ENCODE peak calls at places on chromosomes 12 and 14, in five cellular contexts. One of them, this sample, is unnamed.

GRCh38 chr14:72000907-72001306 is 68.7 kb downstream of the RGS6 start:
- DNase-seq in left ventricle myocardium inferior: peak; percentile 60
- DNase-seq in osteoblast: no peak
- DNase-seq in CD8-positive, alpha-beta memory T cell: no peak
- DNase-seq in pancreas: no peak
- DNase-seq in this sample: no peak

GRCh38 chr12:128844031-128844635 is 9.1 kb upstream of the GLT1D1 start:
- DNase-seq in left ventricle myocardium inferior: no peak
- DNase-seq in osteoblast: no peak
- DNase-seq in CD8-positive, alpha-beta memory T cell: no peak
- DNase-seq in pancreas: no peak
- DNase-seq in this sample: no peak

GRCh38 chr14:103271189-103271588 is 62.8 kb upstream of the EIF5 start:
- DNase-seq in left ventricle myocardium inferior: no peak
- DNase-seq in osteoblast: no peak
- DNase-seq in CD8-positive, alpha-beta memory T cell: no peak
- DNase-seq in pancreas: no peak
- DNase-seq in this sample: no peak

GRCh38 chr12:48878548-48878947 is 12.9 kb upstream of the RND1 start:
- DNase-seq in left ventricle myocardium inferior: no peak
- DNase-seq in osteoblast: no peak
- DNase-seq in CD8-positive, alpha-beta memory T cell: no peak
- DNase-seq in pancreas: no peak
- DNase-seq in this sample: no peak

GRCh38 chr12:6769003-6769389 is 2.8 kb downstream of the PTMS start:
- DNase-seq in left ventricle myocardium inferior: peak; percentile 53
- DNase-seq in osteoblast: peak; percentile 90
- DNase-seq in CD8-positive, alpha-beta memory T cell: no peak
- DNase-seq in pancreas: no peak
- DNase-seq in this sample: no peak

GRCh38 chr14:55220230-55220629 is 28.8 kb upstream of the DLGAP5 start:
- DNase-seq in left ventricle myocardium inferior: no peak
- DNase-seq in osteoblast: no peak
- DNase-seq in CD8-positive, alpha-beta memory T cell: no peak
- DNase-seq in pancreas: no peak
- DNase-seq in this sample: no peak

GRCh38 chr14:101182476-101182875 is 279.0 kb upstream of the RTL1 start:
- DNase-seq in left ventricle myocardium inferior: no peak
- DNase-seq in osteoblast: no peak
- DNase-seq in CD8-positive, alpha-beta memory T cell: no peak
- DNase-seq in pancreas: peak; percentile 4
- DNase-seq in this sample: no peak

GRCh38 chr12:124469193-124469888 is 98.1 kb downstream of the NCOR2 start:
- DNase-seq in left ventricle myocardium inferior: no peak
- DNase-seq in osteoblast: no peak
- DNase-seq in CD8-positive, alpha-beta memory T cell: no peak
- DNase-seq in pancreas: no peak
- DNase-seq in this sample: no peak

GRCh38 chr12:127809236-127809635 is 457.7 kb upstream of the TMEM132C start:
- DNase-seq in left ventricle myocardium inferior: no peak
- DNase-seq in osteoblast: no peak
- DNase-seq in CD8-positive, alpha-beta memory T cell: no peak
- DNase-seq in pancreas: no peak
- DNase-seq in this sample: no peak

GRCh38 chr12:29611906-29612305 is 114.4 kb upstream of the OVCH1 start:
- DNase-seq in left ventricle myocardium inferior: no peak
- DNase-seq in osteoblast: peak; percentile 80
- DNase-seq in CD8-positive, alpha-beta memory T cell: no peak
- DNase-seq in pancreas: no peak
- DNase-seq in this sample: no peak

GRCh38 chr12:64757778-64758177 is 1.4 kb downstream of the GNS start:
- DNase-seq in left ventricle myocardium inferior: no peak
- DNase-seq in osteoblast: no peak
- DNase-seq in CD8-positive, alpha-beta memory T cell: no peak
- DNase-seq in pancreas: no peak
- DNase-seq in this sample: no peak

GRCh38 chr14:73710737-73711136 is 3.4 kb downstream of the PNMA1 start:
- DNase-seq in left ventricle myocardium inferior: no peak
- DNase-seq in osteoblast: no peak
- DNase-seq in CD8-positive, alpha-beta memory T cell: no peak
- DNase-seq in pancreas: no peak
- DNase-seq in this sample: no peak

GRCh38 chr12:41439134-41439533 is 251.0 kb downstream of the PDZRN4 start:
- DNase-seq in left ventricle myocardium inferior: no peak
- DNase-seq in osteoblast: no peak
- DNase-seq in CD8-positive, alpha-beta memory T cell: no peak
- DNase-seq in pancreas: no peak
- DNase-seq in this sample: no peak

GRCh38 chr12:41433460-41433859 is 245.3 kb downstream of the PDZRN4 start:
- DNase-seq in left ventricle myocardium inferior: no peak
- DNase-seq in osteoblast: no peak
- DNase-seq in CD8-positive, alpha-beta memory T cell: no peak
- DNase-seq in pancreas: no peak
- DNase-seq in this sample: no peak

GRCh38 chr12:41437578-41437977 is 249.5 kb downstream of the PDZRN4 start:
- DNase-seq in left ventricle myocardium inferior: no peak
- DNase-seq in osteoblast: no peak
- DNase-seq in CD8-positive, alpha-beta memory T cell: no peak
- DNase-seq in pancreas: no peak
- DNase-seq in this sample: no peak

GRCh38 chr12:41439858-41440257 is 251.7 kb downstream of the PDZRN4 start:
- DNase-seq in left ventricle myocardium inferior: no peak
- DNase-seq in osteoblast: no peak
- DNase-seq in CD8-positive, alpha-beta memory T cell: no peak
- DNase-seq in pancreas: no peak
- DNase-seq in this sample: no peak

GRCh38 chr12:41436076-41436475 is 248.0 kb downstream of the PDZRN4 start:
- DNase-seq in left ventricle myocardium inferior: no peak
- DNase-seq in osteoblast: no peak
- DNase-seq in CD8-positive, alpha-beta memory T cell: no peak
- DNase-seq in pancreas: no peak
- DNase-seq in this sample: no peak
- H3K9me3 ChIP-seq in left ventricle myocardium inferior: no peaks in the 10 kb centered on the region
- H3K9me3 ChIP-seq in osteoblast: no peaks in the 10 kb centered on the region
- H3K9me3 ChIP-seq in CD8-positive, alpha-beta memory T cell: no peaks in the 10 kb centered on the region
- H3K9me3 ChIP-seq in pancreas: no peaks in the 10 kb centered on the region
- H3K9me3 ChIP-seq in this sample: no peaks in the 10 kb centered on the region

GRCh38 chr14:81834308-81834707 is 300.7 kb upstream of the SEL1L start:
- DNase-seq in left ventricle myocardium inferior: no peak
- DNase-seq in osteoblast: no peak
- DNase-seq in CD8-positive, alpha-beta memory T cell: no peak
- DNase-seq in pancreas: no peak
- DNase-seq in this sample: no peak

DNA sequence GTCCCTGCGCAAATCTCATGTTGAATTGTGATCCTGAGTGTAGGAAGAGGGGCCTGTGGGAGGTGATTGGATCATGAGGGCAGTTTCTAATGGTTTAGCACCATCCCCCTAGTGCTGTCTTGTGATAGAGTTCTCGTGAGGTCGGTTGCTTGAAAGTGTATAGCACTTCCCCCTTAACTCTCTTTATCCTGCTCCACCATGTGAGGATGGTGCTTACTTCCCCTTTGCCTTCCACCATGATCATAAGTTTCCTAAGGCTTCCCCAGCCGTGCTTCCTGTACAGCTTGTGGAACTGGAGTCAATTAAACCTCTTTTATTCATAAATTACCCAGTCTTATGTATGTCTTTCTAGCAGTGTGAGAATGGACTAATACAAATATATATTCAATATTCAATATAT is 303.7 kb upstream of the SEL1L start:
- DNase-seq in left ventricle myocardium inferior: no peak
- DNase-seq in osteoblast: no peak
- DNase-seq in CD8-positive, alpha-beta memory T cell: no peak
- DNase-seq in pancreas: no peak
- DNase-seq in this sample: no peak
- H3K9me3 ChIP-seq in left ventricle myocardium inferior: peaks cover 21% of the 10 kb centered on the region
- H3K9me3 ChIP-seq in osteoblast: no peaks in the 10 kb centered on the region
- H3K9me3 ChIP-seq in CD8-positive, alpha-beta memory T cell: no peaks in the 10 kb centered on the region
- H3K9me3 ChIP-seq in pancreas: no peaks in the 10 kb centered on the region
- H3K9me3 ChIP-seq in this sample: no peaks in the 10 kb centered on the region

GRCh38 chr14:105852378-105853088 is 326.1 kb downstream of the TMEM121 start:
- DNase-seq in left ventricle myocardium inferior: no peak
- DNase-seq in osteoblast: peak; percentile 58
- DNase-seq in CD8-positive, alpha-beta memory T cell: no peak
- DNase-seq in pancreas: no peak
- DNase-seq in this sample: no peak

GRCh38 chr14:105853089-105853906 is 326.9 kb downstream of the TMEM121 start:
- DNase-seq in left ventricle myocardium inferior: no peak
- DNase-seq in osteoblast: peak; percentile 84
- DNase-seq in CD8-positive, alpha-beta memory T cell: no peak
- DNase-seq in pancreas: no peak
- DNase-seq in this sample: no peak

GRCh38 chr14:105850853-105851581 is 324.6 kb downstream of the TMEM121 start:
- DNase-seq in left ventricle myocardium inferior: no peak
- DNase-seq in osteoblast: peak; percentile 73
- DNase-seq in CD8-positive, alpha-beta memory T cell: no peak
- DNase-seq in pancreas: no peak
- DNase-seq in this sample: no peak

GRCh38 chr14:105849933-105850626 is 323.7 kb downstream of the TMEM121 start:
- DNase-seq in left ventricle myocardium inferior: no peak
- DNase-seq in osteoblast: peak; percentile 60
- DNase-seq in CD8-positive, alpha-beta memory T cell: no peak
- DNase-seq in pancreas: no peak
- DNase-seq in this sample: no peak

DNA sequence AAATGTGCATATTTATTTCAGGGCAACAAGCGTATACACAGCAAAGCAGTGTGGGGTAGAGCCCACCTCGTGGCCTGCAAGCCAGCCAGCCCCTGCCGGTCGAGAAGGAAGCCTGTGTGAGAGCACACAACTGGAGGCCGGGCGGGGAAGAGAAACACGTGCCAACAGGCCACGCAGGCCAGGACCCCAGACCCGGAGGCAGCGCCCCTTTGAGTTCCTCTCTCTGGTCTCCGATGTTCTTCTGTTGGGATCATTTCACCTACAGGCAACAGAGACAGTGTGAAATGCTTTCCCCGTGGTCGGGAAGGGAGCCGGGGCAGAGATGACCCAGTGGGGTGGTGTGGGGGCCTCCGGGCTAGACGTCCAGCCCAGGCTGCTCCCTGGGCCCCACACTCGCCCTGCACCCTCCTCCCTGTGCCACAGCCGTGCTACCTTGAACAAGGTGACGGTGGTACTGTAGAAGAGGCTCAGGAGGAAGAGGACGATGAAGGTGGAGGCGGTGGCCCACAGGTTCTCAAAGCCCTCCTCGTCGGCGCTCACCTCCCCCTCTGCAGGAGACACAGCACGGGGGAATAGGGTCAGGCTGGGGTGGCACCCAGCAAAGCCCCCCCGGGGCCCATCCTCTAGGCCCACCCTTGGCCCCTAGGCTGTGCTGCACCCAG is 325.5 kb downstream of the TMEM121 start:
- DNase-seq in left ventricle myocardium inferior: no peak
- DNase-seq in osteoblast: no peak
- DNase-seq in CD8-positive, alpha-beta memory T cell: no peak
- DNase-seq in pancreas: no peak
- DNase-seq in this sample: no peak
- H3K9me3 ChIP-seq in left ventricle myocardium inferior: peaks cover 15% of the 10 kb centered on the region
- H3K9me3 ChIP-seq in osteoblast: no peaks in the 10 kb centered on the region
- H3K9me3 ChIP-seq in CD8-positive, alpha-beta memory T cell: no peaks in the 10 kb centered on the region
- H3K9me3 ChIP-seq in pancreas: no peaks in the 10 kb centered on the region
- H3K9me3 ChIP-seq in this sample: no peaks in the 10 kb centered on the region

GRCh38 chr12:130514149-130514551 is 176.5 kb downstream of the PIWIL1 start:
- DNase-seq in left ventricle myocardium inferior: no peak
- DNase-seq in osteoblast: no peak
- DNase-seq in CD8-positive, alpha-beta memory T cell: no peak
- DNase-seq in pancreas: no peak
- DNase-seq in this sample: no peak
- H3K9me3 ChIP-seq in left ventricle myocardium inferior: peaks cover 41% of the 10 kb centered on the region
- H3K9me3 ChIP-seq in osteoblast: peaks cover 2% of the 10 kb centered on the region
- H3K9me3 ChIP-seq in CD8-positive, alpha-beta memory T cell: no peaks in the 10 kb centered on the region
- H3K9me3 ChIP-seq in pancreas: no peaks in the 10 kb centered on the region
- H3K9me3 ChIP-seq in this sample: no peaks in the 10 kb centered on the region

DNA sequence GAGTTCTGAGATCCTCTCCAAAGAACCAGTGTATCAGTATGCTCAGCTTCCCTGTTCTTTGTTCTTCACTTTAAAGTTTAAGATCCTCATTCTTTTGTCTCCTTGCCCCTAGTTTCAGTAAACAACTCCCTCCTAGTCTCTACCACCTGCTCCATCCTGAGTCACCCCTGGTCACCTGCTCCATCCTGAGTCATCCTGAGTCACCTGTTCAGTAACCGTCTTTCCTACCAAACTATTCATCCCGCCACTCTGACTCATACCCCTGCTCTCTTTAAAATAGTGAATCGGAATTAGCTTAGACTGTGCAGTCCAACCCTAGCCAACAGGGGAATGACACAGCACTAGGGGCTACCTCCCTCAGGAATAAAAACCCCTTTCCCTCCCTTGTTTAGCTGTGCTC is 888.1 kb upstream of the MDGA2 start:
- DNase-seq in left ventricle myocardium inferior: no peak
- DNase-seq in osteoblast: no peak
- DNase-seq in CD8-positive, alpha-beta memory T cell: no peak
- DNase-seq in pancreas: no peak
- DNase-seq in this sample: no peak
- H3K9me3 ChIP-seq in left ventricle myocardium inferior: peaks cover 16% of the 10 kb centered on the region
- H3K9me3 ChIP-seq in osteoblast: peaks cover 4% of the 10 kb centered on the region
- H3K9me3 ChIP-seq in CD8-positive, alpha-beta memory T cell: no peaks in the 10 kb centered on the region
- H3K9me3 ChIP-seq in pancreas: no peaks in the 10 kb centered on the region
- H3K9me3 ChIP-seq in this sample: no peaks in the 10 kb centered on the region

GRCh38 chr12:75892779-75893408 is 138.7 kb downstream of the PHLDA1 start:
- DNase-seq in left ventricle myocardium inferior: no peak
- DNase-seq in osteoblast: no peak
- DNase-seq in CD8-positive, alpha-beta memory T cell: no peak
- DNase-seq in pancreas: no peak
- DNase-seq in this sample: no peak

GRCh38 chr12:75889214-75889613 is 142.4 kb downstream of the PHLDA1 start:
- DNase-seq in left ventricle myocardium inferior: no peak
- DNase-seq in osteoblast: no peak
- DNase-seq in CD8-positive, alpha-beta memory T cell: no peak
- DNase-seq in pancreas: no peak
- DNase-seq in this sample: no peak

GRCh38 chr12:75890660-75891059 is 140.9 kb downstream of the PHLDA1 start:
- DNase-seq in left ventricle myocardium inferior: no peak
- DNase-seq in osteoblast: no peak
- DNase-seq in CD8-positive, alpha-beta memory T cell: no peak
- DNase-seq in pancreas: no peak
- DNase-seq in this sample: no peak

GRCh38 chr12:75890141-75890540 is 141.4 kb downstream of the PHLDA1 start:
- DNase-seq in left ventricle myocardium inferior: no peak
- DNase-seq in osteoblast: peak; percentile 46
- DNase-seq in CD8-positive, alpha-beta memory T cell: no peak
- DNase-seq in pancreas: no peak
- DNase-seq in this sample: no peak

DNA sequence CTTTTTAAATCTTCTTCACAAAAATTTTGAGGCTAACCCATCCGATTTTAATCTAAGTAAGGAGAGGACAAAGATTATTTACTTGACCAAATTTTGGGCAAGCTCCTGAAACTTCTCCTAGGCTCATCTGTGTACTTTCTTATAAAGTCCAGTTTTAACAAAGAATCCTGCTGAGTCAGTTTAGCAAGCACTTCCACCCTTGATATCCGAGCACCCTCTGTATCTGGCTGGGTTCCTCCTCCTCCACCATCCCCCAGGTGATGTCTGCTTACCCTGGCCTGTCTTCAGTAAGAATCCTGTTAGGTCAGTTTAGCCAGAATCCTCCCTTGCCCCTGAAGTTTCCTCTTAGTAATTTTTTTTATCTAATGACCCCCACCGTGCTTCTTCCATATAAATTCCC is 140.5 kb downstream of the PHLDA1 start:
- DNase-seq in left ventricle myocardium inferior: no peak
- DNase-seq in osteoblast: no peak
- DNase-seq in CD8-positive, alpha-beta memory T cell: no peak
- DNase-seq in pancreas: no peak
- DNase-seq in this sample: no peak
- H3K9me3 ChIP-seq in left ventricle myocardium inferior: no peaks in the 10 kb centered on the region
- H3K9me3 ChIP-seq in osteoblast: no peaks in the 10 kb centered on the region
- H3K9me3 ChIP-seq in CD8-positive, alpha-beta memory T cell: no peaks in the 10 kb centered on the region
- H3K9me3 ChIP-seq in pancreas: no peaks in the 10 kb centered on the region
- H3K9me3 ChIP-seq in this sample: no peaks in the 10 kb centered on the region